ENCODE peak calls at places on chromosome 2, in seven cellular contexts. One of them, this sample, is unnamed.

GRCh38 chr2:31654241-31654640 is 73.5 kb upstream of the SRD5A2 start:
- DNase-seq in BE2C: no peak
- DNase-seq in fibroblast of pulmonary artery: no peak
- DNase-seq in T-cell: no peak
- DNase-seq in stimulated activated naive B cell treated with anti-CD40 and anti-IgM and Interleukin-4, amounts not matched to agents 10 μg/mL and 1 μg/mL and 100 μg/mL, for 72 hours: no peak
- DNase-seq in right cardiac atrium: no peak
- DNase-seq in NCI-H345: peak
- DNase-seq in this sample: no peak

GRCh38 chr2:70124983-70125480 is 37.8 kb downstream of the PCBP1 start:
- DNase-seq in BE2C: peak
- DNase-seq in fibroblast of pulmonary artery: peak
- DNase-seq in T-cell: peak
- DNase-seq in stimulated activated naive B cell treated with anti-CD40 and anti-IgM and Interleukin-4, amounts not matched to agents 10 μg/mL and 1 μg/mL and 100 μg/mL, for 72 hours: peak
- DNase-seq in right cardiac atrium: peak
- DNase-seq in NCI-H345: peak
- DNase-seq in this sample: peak

GRCh38 chr2:241852981-241853631 is 5.6 kb downstream of the PDCD1 start:
- DNase-seq in BE2C: no peak
- DNase-seq in fibroblast of pulmonary artery: no peak
- DNase-seq in T-cell: no peak
- DNase-seq in stimulated activated naive B cell treated with anti-CD40 and anti-IgM and Interleukin-4, amounts not matched to agents 10 μg/mL and 1 μg/mL and 100 μg/mL, for 72 hours: no peak
- DNase-seq in right cardiac atrium: no peak
- DNase-seq in NCI-H345: no peak
- DNase-seq in this sample: peak

GRCh38 chr2:31070339-31070738 is 67.9 kb downstream of the GALNT14 start:
- DNase-seq in BE2C: no peak
- DNase-seq in fibroblast of pulmonary artery: no peak
- DNase-seq in T-cell: no peak
- DNase-seq in stimulated activated naive B cell treated with anti-CD40 and anti-IgM and Interleukin-4, amounts not matched to agents 10 μg/mL and 1 μg/mL and 100 μg/mL, for 72 hours: no peak
- DNase-seq in right cardiac atrium: no peak
- DNase-seq in NCI-H345: no peak
- DNase-seq in this sample: no peak

GRCh38 chr2:240391111-240392051 is 44.1 kb upstream of the GPC1 start:
- DNase-seq in BE2C: no peak
- DNase-seq in fibroblast of pulmonary artery: no peak
- DNase-seq in T-cell: no peak
- DNase-seq in stimulated activated naive B cell treated with anti-CD40 and anti-IgM and Interleukin-4, amounts not matched to agents 10 μg/mL and 1 μg/mL and 100 μg/mL, for 72 hours: no peak
- DNase-seq in right cardiac atrium: peak
- DNase-seq in NCI-H345: no peak
- DNase-seq in this sample: no peak

GRCh38 chr2:26626606-26627005 is 14.6 kb downstream of the CIB4 start:
- DNase-seq in BE2C: no peak
- DNase-seq in fibroblast of pulmonary artery: no peak
- DNase-seq in T-cell: no peak
- DNase-seq in stimulated activated naive B cell treated with anti-CD40 and anti-IgM and Interleukin-4, amounts not matched to agents 10 μg/mL and 1 μg/mL and 100 μg/mL, for 72 hours: no peak
- DNase-seq in right cardiac atrium: no peak
- DNase-seq in NCI-H345: no peak
- DNase-seq in this sample: no peak

GRCh38 chr2:3472966-3473365 is 46.4 kb downstream of the ADI1 start:
- DNase-seq in BE2C: no peak
- DNase-seq in fibroblast of pulmonary artery: no peak
- DNase-seq in T-cell: no peak
- DNase-seq in stimulated activated naive B cell treated with anti-CD40 and anti-IgM and Interleukin-4, amounts not matched to agents 10 μg/mL and 1 μg/mL and 100 μg/mL, for 72 hours: no peak
- DNase-seq in right cardiac atrium: peak
- DNase-seq in NCI-H345: no peak
- DNase-seq in this sample: no peak

GRCh38 chr2:44902767-44903166 is 38.7 kb upstream of the SIX3 start:
- DNase-seq in BE2C: no peak
- DNase-seq in fibroblast of pulmonary artery: no peak
- DNase-seq in T-cell: no peak
- DNase-seq in stimulated activated naive B cell treated with anti-CD40 and anti-IgM and Interleukin-4, amounts not matched to agents 10 μg/mL and 1 μg/mL and 100 μg/mL, for 72 hours: no peak
- DNase-seq in right cardiac atrium: no peak
- DNase-seq in NCI-H345: no peak
- DNase-seq in this sample: no peak

GRCh38 chr2:171814174-171814573 is 79.9 kb downstream of the SLC25A12 start:
- DNase-seq in BE2C: no peak
- DNase-seq in fibroblast of pulmonary artery: no peak
- DNase-seq in T-cell: no peak
- DNase-seq in stimulated activated naive B cell treated with anti-CD40 and anti-IgM and Interleukin-4, amounts not matched to agents 10 μg/mL and 1 μg/mL and 100 μg/mL, for 72 hours: no peak
- DNase-seq in right cardiac atrium: no peak
- DNase-seq in NCI-H345: no peak
- DNase-seq in this sample: no peak

GRCh38 chr2:173496746-173497145 is 142.1 kb downstream of the CDCA7 start:
- DNase-seq in BE2C: no peak
- DNase-seq in fibroblast of pulmonary artery: no peak
- DNase-seq in T-cell: no peak
- DNase-seq in stimulated activated naive B cell treated with anti-CD40 and anti-IgM and Interleukin-4, amounts not matched to agents 10 μg/mL and 1 μg/mL and 100 μg/mL, for 72 hours: no peak
- DNase-seq in right cardiac atrium: no peak
- DNase-seq in NCI-H345: no peak
- DNase-seq in this sample: no peak

GRCh38 chr2:26562811-26563645 is 78.1 kb downstream of the CIB4 start:
- DNase-seq in BE2C: no peak
- DNase-seq in fibroblast of pulmonary artery: peak
- DNase-seq in T-cell: no peak
- DNase-seq in stimulated activated naive B cell treated with anti-CD40 and anti-IgM and Interleukin-4, amounts not matched to agents 10 μg/mL and 1 μg/mL and 100 μg/mL, for 72 hours: no peak
- DNase-seq in right cardiac atrium: peak
- DNase-seq in NCI-H345: peak
- DNase-seq in this sample: no peak

GRCh38 chr2:96934096-96934495 is 52.3 kb downstream of the FAM178B start:
- DNase-seq in BE2C: no peak
- DNase-seq in fibroblast of pulmonary artery: no peak
- DNase-seq in T-cell: no peak
- DNase-seq in stimulated activated naive B cell treated with anti-CD40 and anti-IgM and Interleukin-4, amounts not matched to agents 10 μg/mL and 1 μg/mL and 100 μg/mL, for 72 hours: no peak
- DNase-seq in right cardiac atrium: no peak
- DNase-seq in NCI-H345: peak
- DNase-seq in this sample: no peak

GRCh38 chr2:37561615-37562569 is 109.5 kb downstream of the CDC42EP3 start:
- DNase-seq in BE2C: peak
- DNase-seq in fibroblast of pulmonary artery: peak
- DNase-seq in T-cell: no peak
- DNase-seq in stimulated activated naive B cell treated with anti-CD40 and anti-IgM and Interleukin-4, amounts not matched to agents 10 μg/mL and 1 μg/mL and 100 μg/mL, for 72 hours: no peak
- DNase-seq in right cardiac atrium: no peak
- DNase-seq in NCI-H345: no peak
- DNase-seq in this sample: no peak

GRCh38 chr2:159921752-159922404 is 123.9 kb upstream of the CD302 start:
- DNase-seq in BE2C: peak
- DNase-seq in fibroblast of pulmonary artery: peak
- DNase-seq in T-cell: peak
- DNase-seq in stimulated activated naive B cell treated with anti-CD40 and anti-IgM and Interleukin-4, amounts not matched to agents 10 μg/mL and 1 μg/mL and 100 μg/mL, for 72 hours: peak
- DNase-seq in right cardiac atrium: peak
- DNase-seq in NCI-H345: no peak
- DNase-seq in this sample: peak

GRCh38 chr2:127637725-127638252 is 8.2 kb upstream of the GPR17 start:
- DNase-seq in BE2C: no peak
- DNase-seq in fibroblast of pulmonary artery: peak
- DNase-seq in T-cell: no peak
- DNase-seq in stimulated activated naive B cell treated with anti-CD40 and anti-IgM and Interleukin-4, amounts not matched to agents 10 μg/mL and 1 μg/mL and 100 μg/mL, for 72 hours: peak
- DNase-seq in right cardiac atrium: peak
- DNase-seq in NCI-H345: no peak
- DNase-seq in this sample: no peak

GRCh38 chr2:14272396-14273077 is 360.0 kb upstream of the LRATD1 start:
- DNase-seq in BE2C: no peak
- DNase-seq in fibroblast of pulmonary artery: no peak
- DNase-seq in T-cell: no peak
- DNase-seq in stimulated activated naive B cell treated with anti-CD40 and anti-IgM and Interleukin-4, amounts not matched to agents 10 μg/mL and 1 μg/mL and 100 μg/mL, for 72 hours: no peak
- DNase-seq in right cardiac atrium: no peak
- DNase-seq in NCI-H345: no peak
- DNase-seq in this sample: no peak

GRCh38 chr2:46954951-46955571 is 39.5 kb upstream of the MCFD2 start:
- DNase-seq in BE2C: no peak
- DNase-seq in fibroblast of pulmonary artery: peak
- DNase-seq in T-cell: no peak
- DNase-seq in stimulated activated naive B cell treated with anti-CD40 and anti-IgM and Interleukin-4, amounts not matched to agents 10 μg/mL and 1 μg/mL and 100 μg/mL, for 72 hours: no peak
- DNase-seq in right cardiac atrium: peak
- DNase-seq in NCI-H345: no peak
- DNase-seq in this sample: no peak

GRCh38 chr2:201257381-201257940 is 2.9 kb upstream of the CASP8 start:
- DNase-seq in BE2C: no peak
- DNase-seq in fibroblast of pulmonary artery: no peak
- DNase-seq in T-cell: peak
- DNase-seq in stimulated activated naive B cell treated with anti-CD40 and anti-IgM and Interleukin-4, amounts not matched to agents 10 μg/mL and 1 μg/mL and 100 μg/mL, for 72 hours: peak
- DNase-seq in right cardiac atrium: peak
- DNase-seq in NCI-H345: no peak
- DNase-seq in this sample: no peak

GRCh38 chr2:45030553-45030952 is 21.3 kb upstream of the SIX2 start:
- DNase-seq in BE2C: no peak
- DNase-seq in fibroblast of pulmonary artery: no peak
- DNase-seq in T-cell: no peak
- DNase-seq in stimulated activated naive B cell treated with anti-CD40 and anti-IgM and Interleukin-4, amounts not matched to agents 10 μg/mL and 1 μg/mL and 100 μg/mL, for 72 hours: no peak
- DNase-seq in right cardiac atrium: no peak
- DNase-seq in NCI-H345: no peak
- DNase-seq in this sample: no peak

GRCh38 chr2:39609917-39610316 is 55.8 kb upstream of the TMEM178A start:
- DNase-seq in BE2C: no peak
- DNase-seq in fibroblast of pulmonary artery: no peak
- DNase-seq in T-cell: no peak
- DNase-seq in stimulated activated naive B cell treated with anti-CD40 and anti-IgM and Interleukin-4, amounts not matched to agents 10 μg/mL and 1 μg/mL and 100 μg/mL, for 72 hours: no peak
- DNase-seq in right cardiac atrium: no peak
- DNase-seq in NCI-H345: no peak
- DNase-seq in this sample: no peak

GRCh38 chr2:147149589-147150245 is 695.1 kb upstream of the ACVR2A start:
- DNase-seq in BE2C: no peak
- DNase-seq in fibroblast of pulmonary artery: peak
- DNase-seq in T-cell: no peak
- DNase-seq in stimulated activated naive B cell treated with anti-CD40 and anti-IgM and Interleukin-4, amounts not matched to agents 10 μg/mL and 1 μg/mL and 100 μg/mL, for 72 hours: no peak
- DNase-seq in right cardiac atrium: no peak
- DNase-seq in NCI-H345: no peak
- DNase-seq in this sample: no peak

GRCh38 chr2:156649596-156649995 is 213.4 kb downstream of the GPD2 start:
- DNase-seq in BE2C: peak
- DNase-seq in fibroblast of pulmonary artery: no peak
- DNase-seq in T-cell: no peak
- DNase-seq in stimulated activated naive B cell treated with anti-CD40 and anti-IgM and Interleukin-4, amounts not matched to agents 10 μg/mL and 1 μg/mL and 100 μg/mL, for 72 hours: no peak
- DNase-seq in right cardiac atrium: peak
- DNase-seq in NCI-H345: peak
- DNase-seq in this sample: no peak

GRCh38 chr2:165720526-165720925 is 73.5 kb downstream of the GALNT3 start:
- DNase-seq in BE2C: no peak
- DNase-seq in fibroblast of pulmonary artery: peak
- DNase-seq in T-cell: no peak
- DNase-seq in stimulated activated naive B cell treated with anti-CD40 and anti-IgM and Interleukin-4, amounts not matched to agents 10 μg/mL and 1 μg/mL and 100 μg/mL, for 72 hours: no peak
- DNase-seq in right cardiac atrium: no peak
- DNase-seq in NCI-H345: no peak
- DNase-seq in this sample: no peak

GRCh38 chr2:139836769-139837168 is 1056.6 kb upstream of the NXPH2 start:
- DNase-seq in BE2C: no peak
- DNase-seq in fibroblast of pulmonary artery: no peak
- DNase-seq in T-cell: no peak
- DNase-seq in stimulated activated naive B cell treated with anti-CD40 and anti-IgM and Interleukin-4, amounts not matched to agents 10 μg/mL and 1 μg/mL and 100 μg/mL, for 72 hours: no peak
- DNase-seq in right cardiac atrium: no peak
- DNase-seq in NCI-H345: no peak
- DNase-seq in this sample: no peak

GRCh38 chr2:219664958-219665357 is 37.5 kb downstream of the SLC4A3 start:
- DNase-seq in BE2C: no peak
- DNase-seq in fibroblast of pulmonary artery: peak
- DNase-seq in T-cell: no peak
- DNase-seq in stimulated activated naive B cell treated with anti-CD40 and anti-IgM and Interleukin-4, amounts not matched to agents 10 μg/mL and 1 μg/mL and 100 μg/mL, for 72 hours: no peak
- DNase-seq in right cardiac atrium: peak
- DNase-seq in NCI-H345: no peak
- DNase-seq in this sample: no peak

This sample was measured in SK-N-SH.